ENCODE peak calls at places on chromosomes 6 and 20, in nine cellular contexts. One of them, this sample, is unnamed.

GRCh38 chr6:111805511-111806181 is 67.6 kb downstream of the FYN start:
- DNase-seq in A673: peak
- DNase-seq in HFF-Myc: no peak
- DNase-seq in WTC11: no peak
- DNase-seq in progenitor cell of endocrine pancreas: no peak
- DNase-seq in D721Med: no peak
- DNase-seq in cardiac fibroblast: peak
- DNase-seq in stomach: no peak
- DNase-seq in endothelial cell: no peak
- DNase-seq in this sample: no peak

GRCh38 chr6:31572041-31572911 is at the start of gene LTA:
- DNase-seq in A673: no peak
- DNase-seq in HFF-Myc: no peak
- DNase-seq in WTC11: no peak
- DNase-seq in progenitor cell of endocrine pancreas: no peak
- DNase-seq in D721Med: no peak
- DNase-seq in cardiac fibroblast: no peak
- DNase-seq in stomach: no peak
- DNase-seq in endothelial cell: no peak
- DNase-seq in this sample: no peak

GRCh38 chr6:34645627-34646026 is 50.9 kb downstream of the ILRUN start:
- DNase-seq in A673: no peak
- DNase-seq in HFF-Myc: no peak
- DNase-seq in WTC11: no peak
- DNase-seq in progenitor cell of endocrine pancreas: no peak
- DNase-seq in D721Med: no peak
- DNase-seq in cardiac fibroblast: no peak
- DNase-seq in stomach: no peak
- DNase-seq in endothelial cell: no peak
- DNase-seq in this sample: no peak

GRCh38 chr20:57243480-57244220 is 22.8 kb downstream of the BMP7 start:
- DNase-seq in A673: no peak
- DNase-seq in HFF-Myc: no peak
- DNase-seq in WTC11: no peak
- DNase-seq in progenitor cell of endocrine pancreas: no peak
- DNase-seq in D721Med: no peak
- DNase-seq in cardiac fibroblast: no peak
- DNase-seq in stomach: no peak
- DNase-seq in endothelial cell: no peak
- DNase-seq in this sample: no peak

GRCh38 chr6:93675856-93676255 is 256.5 kb upstream of the EPHA7 start:
- DNase-seq in A673: peak
- DNase-seq in HFF-Myc: no peak
- DNase-seq in WTC11: no peak
- DNase-seq in progenitor cell of endocrine pancreas: no peak
- DNase-seq in D721Med: no peak
- DNase-seq in cardiac fibroblast: peak
- DNase-seq in stomach: no peak
- DNase-seq in endothelial cell: no peak
- DNase-seq in this sample: no peak

GRCh38 chr20:63070301-63070625 is 63.5 kb upstream of the BHLHE23 start:
- DNase-seq in A673: no peak
- DNase-seq in HFF-Myc: no peak
- DNase-seq in WTC11: peak
- DNase-seq in progenitor cell of endocrine pancreas: no peak
- DNase-seq in D721Med: no peak
- DNase-seq in cardiac fibroblast: no peak
- DNase-seq in stomach: no peak
- DNase-seq in endothelial cell: no peak
- DNase-seq in this sample: no peak

GRCh38 chr6:12007915-12008286 is 4.2 kb upstream of the HIVEP1 start:
- DNase-seq in A673: no peak
- DNase-seq in HFF-Myc: no peak
- DNase-seq in WTC11: no peak
- DNase-seq in progenitor cell of endocrine pancreas: no peak
- DNase-seq in D721Med: no peak
- DNase-seq in cardiac fibroblast: no peak
- DNase-seq in stomach: no peak
- DNase-seq in endothelial cell: no peak
- DNase-seq in this sample: no peak

GRCh38 chr6:100461273-100461919 is 3.3 kb downstream of the SIM1 start:
- DNase-seq in A673: peak
- DNase-seq in HFF-Myc: no peak
- DNase-seq in WTC11: peak
- DNase-seq in progenitor cell of endocrine pancreas: no peak
- DNase-seq in D721Med: no peak
- DNase-seq in cardiac fibroblast: peak
- DNase-seq in stomach: no peak
- DNase-seq in endothelial cell: peak
- DNase-seq in this sample: no peak

GRCh38 chr6:132604635-132605150 is 15.2 kb upstream of the TAAR5 start:
- DNase-seq in A673: no peak
- DNase-seq in HFF-Myc: no peak
- DNase-seq in WTC11: no peak
- DNase-seq in progenitor cell of endocrine pancreas: no peak
- DNase-seq in D721Med: no peak
- DNase-seq in cardiac fibroblast: no peak
- DNase-seq in stomach: no peak
- DNase-seq in endothelial cell: no peak
- DNase-seq in this sample: no peak

GRCh38 chr6:43268348-43268685 is 25.0 kb downstream of the TTBK1 start:
- DNase-seq in A673: no peak
- DNase-seq in HFF-Myc: no peak
- DNase-seq in WTC11: no peak
- DNase-seq in progenitor cell of endocrine pancreas: no peak
- DNase-seq in D721Med: no peak
- DNase-seq in cardiac fibroblast: no peak
- DNase-seq in stomach: no peak
- DNase-seq in endothelial cell: no peak
- DNase-seq in this sample: no peak

GRCh38 chr20:16481977-16482376 is 91.3 kb downstream of the KIF16B start:
- DNase-seq in A673: no peak
- DNase-seq in HFF-Myc: no peak
- DNase-seq in WTC11: no peak
- DNase-seq in progenitor cell of endocrine pancreas: no peak
- DNase-seq in D721Med: no peak
- DNase-seq in cardiac fibroblast: no peak
- DNase-seq in stomach: no peak
- DNase-seq in endothelial cell: no peak
- DNase-seq in this sample: no peak

GRCh38 chr20:16477632-16478031 is 95.6 kb downstream of the KIF16B start:
- DNase-seq in A673: no peak
- DNase-seq in HFF-Myc: no peak
- DNase-seq in WTC11: no peak
- DNase-seq in progenitor cell of endocrine pancreas: no peak
- DNase-seq in D721Med: no peak
- DNase-seq in cardiac fibroblast: no peak
- DNase-seq in stomach: no peak
- DNase-seq in endothelial cell: no peak
- DNase-seq in this sample: no peak

GRCh38 chr20:16476032-16476431 is 97.2 kb downstream of the KIF16B start:
- DNase-seq in A673: peak
- DNase-seq in HFF-Myc: no peak
- DNase-seq in WTC11: no peak
- DNase-seq in progenitor cell of endocrine pancreas: no peak
- DNase-seq in D721Med: no peak
- DNase-seq in cardiac fibroblast: peak
- DNase-seq in stomach: no peak
- DNase-seq in endothelial cell: no peak
- DNase-seq in this sample: no peak

GRCh38 chr20:16483024-16483423 is 90.2 kb downstream of the KIF16B start:
- DNase-seq in A673: no peak
- DNase-seq in HFF-Myc: no peak
- DNase-seq in WTC11: no peak
- DNase-seq in progenitor cell of endocrine pancreas: no peak
- DNase-seq in D721Med: no peak
- DNase-seq in cardiac fibroblast: no peak
- DNase-seq in stomach: no peak
- DNase-seq in endothelial cell: no peak
- DNase-seq in this sample: no peak

DNA sequence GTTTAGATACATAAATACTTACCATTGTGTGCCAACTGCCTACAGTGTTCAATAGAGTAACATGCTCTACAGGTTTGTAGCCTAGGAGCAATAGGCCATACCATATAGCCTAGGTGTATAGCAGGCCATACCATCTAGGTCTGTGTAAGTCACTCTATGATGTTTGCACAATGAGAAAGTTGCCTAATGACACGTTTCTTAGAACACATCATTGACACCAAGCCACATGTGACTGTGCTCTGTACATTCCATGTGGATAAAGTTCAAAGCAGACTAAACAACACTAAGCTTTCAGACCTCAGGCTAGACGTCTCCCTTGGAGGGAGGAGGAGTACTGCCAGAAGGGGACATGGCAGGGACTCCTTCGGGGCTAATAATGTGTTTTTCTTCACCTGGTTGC is 93.6 kb downstream of the KIF16B start:
- DNase-seq in A673: no peak
- DNase-seq in HFF-Myc: no peak
- DNase-seq in WTC11: no peak
- DNase-seq in progenitor cell of endocrine pancreas: no peak
- DNase-seq in D721Med: no peak
- DNase-seq in cardiac fibroblast: no peak
- DNase-seq in stomach: no peak
- DNase-seq in endothelial cell: no peak
- DNase-seq in this sample: no peak
- TF ChIP-seq CTCF in A673: no peak
- TF ChIP-seq CTCF in HFF-Myc: no peak
- TF ChIP-seq CTCF in WTC11: no peak
- TF ChIP-seq CTCF in progenitor cell of endocrine pancreas: no peak
- TF ChIP-seq CTCF in D721Med: no peak
- TF ChIP-seq CTCF in cardiac fibroblast: no peak
- TF ChIP-seq CTCF in stomach: no peak
- TF ChIP-seq CTCF in endothelial cell: no peak
- TF ChIP-seq CTCF in this sample: no peak

GRCh38 chr20:17611540-17612286 is 41.8 kb downstream of the DSTN start:
- DNase-seq in A673: no peak
- DNase-seq in HFF-Myc: no peak
- DNase-seq in WTC11: peak
- DNase-seq in progenitor cell of endocrine pancreas: no peak
- DNase-seq in D721Med: no peak
- DNase-seq in cardiac fibroblast: peak
- DNase-seq in stomach: peak
- DNase-seq in endothelial cell: no peak
- DNase-seq in this sample: no peak
- TF ChIP-seq CTCF in A673: no peak
- TF ChIP-seq CTCF in HFF-Myc: no peak
- TF ChIP-seq CTCF in WTC11: no peak
- TF ChIP-seq CTCF in progenitor cell of endocrine pancreas: peak
- TF ChIP-seq CTCF in D721Med: no peak
- TF ChIP-seq CTCF in cardiac fibroblast: peak
- TF ChIP-seq CTCF in stomach: peak
- TF ChIP-seq CTCF in endothelial cell: peak
- TF ChIP-seq CTCF in this sample: no peak

GRCh38 chr6:160217863-160218262 is 40.8 kb downstream of the SLC22A2 start:
- DNase-seq in A673: no peak
- DNase-seq in HFF-Myc: no peak
- DNase-seq in WTC11: no peak
- DNase-seq in progenitor cell of endocrine pancreas: no peak
- DNase-seq in D721Med: no peak
- DNase-seq in cardiac fibroblast: no peak
- DNase-seq in stomach: no peak
- DNase-seq in endothelial cell: no peak
- DNase-seq in this sample: no peak

GRCh38 chr6:160224599-160225237 is 33.9 kb downstream of the SLC22A2 start:
- DNase-seq in A673: no peak
- DNase-seq in HFF-Myc: no peak
- DNase-seq in WTC11: no peak
- DNase-seq in progenitor cell of endocrine pancreas: no peak
- DNase-seq in D721Med: no peak
- DNase-seq in cardiac fibroblast: no peak
- DNase-seq in stomach: no peak
- DNase-seq in endothelial cell: no peak
- DNase-seq in this sample: no peak

GRCh38 chr6:160222491-160222890 is 36.1 kb downstream of the SLC22A2 start:
- DNase-seq in A673: no peak
- DNase-seq in HFF-Myc: no peak
- DNase-seq in WTC11: peak
- DNase-seq in progenitor cell of endocrine pancreas: no peak
- DNase-seq in D721Med: no peak
- DNase-seq in cardiac fibroblast: no peak
- DNase-seq in stomach: no peak
- DNase-seq in endothelial cell: no peak
- DNase-seq in this sample: no peak

GRCh38 chr6:160221918-160222317 is 36.7 kb downstream of the SLC22A2 start:
- DNase-seq in A673: no peak
- DNase-seq in HFF-Myc: no peak
- DNase-seq in WTC11: no peak
- DNase-seq in progenitor cell of endocrine pancreas: no peak
- DNase-seq in D721Med: no peak
- DNase-seq in cardiac fibroblast: no peak
- DNase-seq in stomach: no peak
- DNase-seq in endothelial cell: no peak
- DNase-seq in this sample: no peak

DNA sequence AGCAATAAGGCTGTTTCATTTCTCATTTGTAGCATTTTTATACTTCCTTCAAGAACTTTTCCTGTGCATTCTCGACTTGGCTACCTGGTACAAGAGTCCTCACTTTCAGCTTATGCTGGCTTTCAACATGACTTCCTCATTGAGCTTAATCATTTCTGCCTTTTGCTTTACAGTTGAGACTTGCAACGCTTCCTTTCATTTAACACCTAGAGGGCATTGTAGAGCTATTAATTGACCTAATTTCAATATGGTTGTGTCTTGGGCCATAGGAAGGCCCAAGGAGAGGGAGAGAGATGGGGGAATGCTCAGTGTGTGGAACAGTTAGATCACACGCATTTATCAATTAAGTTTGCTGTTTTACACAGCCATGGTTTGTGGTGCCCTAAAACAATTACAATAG is 37.2 kb downstream of the SLC22A2 start:
- DNase-seq in A673: peak
- DNase-seq in HFF-Myc: no peak
- DNase-seq in WTC11: no peak
- DNase-seq in progenitor cell of endocrine pancreas: no peak
- DNase-seq in D721Med: no peak
- DNase-seq in cardiac fibroblast: peak
- DNase-seq in stomach: no peak
- DNase-seq in endothelial cell: no peak
- DNase-seq in this sample: no peak
- TF ChIP-seq CTCF in A673: no peak
- TF ChIP-seq CTCF in HFF-Myc: no peak
- TF ChIP-seq CTCF in WTC11: no peak
- TF ChIP-seq CTCF in progenitor cell of endocrine pancreas: no peak
- TF ChIP-seq CTCF in D721Med: peak
- TF ChIP-seq CTCF in cardiac fibroblast: no peak
- TF ChIP-seq CTCF in stomach: no peak
- TF ChIP-seq CTCF in endothelial cell: no peak
- TF ChIP-seq CTCF in this sample: no peak

DNA sequence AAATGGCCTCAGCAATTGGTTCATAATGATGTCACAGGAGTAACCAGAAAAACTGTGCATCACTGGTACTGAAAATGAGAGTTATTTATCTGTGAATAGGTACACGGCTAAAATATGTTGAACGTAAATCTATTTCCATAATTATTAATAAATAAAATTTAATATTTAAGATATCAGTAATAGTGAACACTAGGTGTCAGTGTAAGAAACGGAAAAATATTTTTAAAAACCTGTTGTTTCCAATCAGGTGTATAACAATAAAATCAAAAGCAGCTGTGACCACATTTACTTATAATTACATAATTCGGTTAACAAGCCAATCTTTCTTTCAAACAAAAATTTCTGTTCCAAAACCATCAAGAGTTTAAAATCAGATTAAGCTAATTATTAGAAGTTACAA is 241.4 kb upstream of the RUNX2 start:
- DNase-seq in A673: no peak
- DNase-seq in HFF-Myc: no peak
- DNase-seq in WTC11: no peak
- DNase-seq in progenitor cell of endocrine pancreas: no peak
- DNase-seq in D721Med: no peak
- DNase-seq in cardiac fibroblast: no peak
- DNase-seq in stomach: no peak
- DNase-seq in endothelial cell: no peak
- DNase-seq in this sample: no peak
- TF ChIP-seq CTCF in A673: no peak
- TF ChIP-seq CTCF in HFF-Myc: no peak
- TF ChIP-seq CTCF in WTC11: no peak
- TF ChIP-seq CTCF in progenitor cell of endocrine pancreas: no peak
- TF ChIP-seq CTCF in D721Med: no peak
- TF ChIP-seq CTCF in cardiac fibroblast: peak
- TF ChIP-seq CTCF in stomach: no peak
- TF ChIP-seq CTCF in endothelial cell: peak
- TF ChIP-seq CTCF in this sample: no peak